ENCODE peak calls at places on chromosomes 16 and 17, in four cellular contexts. I is ovary, Y is cardiac muscle cell, U is GM23338. H is an unnamed sample.

GRCh38 chr17:70947636-70948565 is 778.6 kb downstream of the KCNJ2 start:
- DNase-seq in U (no peak), Y (no peak), I (no peak), H (no peak)

GRCh38 chr16:83136924-83137323 is 510.2 kb downstream of the CDH13 start:
- DNase-seq in I (no peak), Y (no peak), U (no peak), H (no peak)

GRCh38 chr17:47120521-47121095 is 68.5 kb downstream of the CDC27 start:
- DNase-seq in Y (no peak), U (no peak), I (no peak), H (peak; percentile 80)

GRCh38 chr16:85286066-85286712 is 173.9 kb upstream of the CIBAR2 start:
- DNase-seq in Y (peak; percentile 84), U (no peak), I (no peak), H (peak; percentile 79)

GRCh38 chr16:69150146-69150865 is 17.9 kb downstream of the UTP4 start:
- DNase-seq in U (peak; percentile 92), Y (peak; percentile 88), I (peak; percentile 46), H (peak; percentile 89)

GRCh38 chr17:73823684-73824083 is 179.4 kb upstream of the SDK2 start:
- DNase-seq in Y (no peak), U (no peak), I (no peak), H (no peak)

GRCh38 chr17:51015145-51015558 is 105.5 kb downstream of the SPAG9 start:
- DNase-seq in I (no peak), Y (peak; percentile 45), U (no peak), H (peak; percentile 34)

GRCh38 chr17:77417575-77417974 is 276.8 kb downstream of the SEC14L1 start:
- DNase-seq in I (no peak), U (no peak), Y (no peak), H (no peak)

GRCh38 chr17:72987166-72987565 is 105.3 kb downstream of the SLC39A11 start:
- DNase-seq in Y (no peak), U (no peak), I (no peak), H (no peak)

GRCh38 chr17:8680850-8681174 is 50.3 kb upstream of the MYH10 start:
- DNase-seq in Y (no peak), U (no peak), I (no peak), H (no peak)

GRCh38 chr17:1003972-1004768 is 7.2 kb downstream of the TIMM22 start:
- DNase-seq in Y (no peak), U (no peak), I (peak; percentile 59), H (no peak)

GRCh38 chr16:31467151-31467550 is 4.8 kb upstream of the TGFB1I1 start:
- DNase-seq in Y (peak; percentile 65), U (no peak), I (peak; percentile 5), H (peak; percentile 51)

GRCh38 chr17:72116692-72117469 is 3.9 kb upstream of the SOX9 start:
- DNase-seq in I (no peak), U (peak; percentile 28), Y (peak; percentile 47), H (no peak)

GRCh38 chr17:30600830-30601494 is 123.8 kb downstream of the GOSR1 start:
- DNase-seq in Y (peak; percentile 29), I (peak; percentile 22), U (peak; percentile 27), H (peak; percentile 29)

GRCh38 chr16:85369741-85370528 is 243.2 kb upstream of the GSE1 start:
- DNase-seq in U (peak; percentile 79), Y (no peak), I (no peak), H (peak; percentile 51)

GRCh38 chr17:73292031-73292531 is 19.7 kb downstream of the CDC42EP4 start:
- DNase-seq in U (no peak), I (no peak), Y (peak; percentile 45), H (peak; percentile 50)

GRCh38 chr17:59534583-59534982 is 30.8 kb upstream of the DHX40 start:
- DNase-seq in Y (peak; percentile 14), I (no peak), U (peak; percentile 31), H (no peak)

GRCh38 chr16:12170103-12171025 is 193.8 kb downstream of the SNX29 start:
- DNase-seq in I (no peak), Y (peak; percentile 49), U (no peak), H (peak; percentile 46)

GRCh38 chr17:20896153-20896649 is 146.6 kb downstream of the USP22 start:
- DNase-seq in I (peak; percentile 70), U (peak; percentile 14), Y (peak; percentile 40), H (peak; percentile 3)

GRCh38 chr17:37373530-37374159 is 2.1 kb upstream of the C17orf78 start:
- DNase-seq in Y (peak; percentile 89), I (peak; percentile 48), U (peak; percentile 95), H (peak; percentile 90)

GRCh38 chr17:66900126-66901010 is 64.1 kb upstream of the CACNG4 start:
- DNase-seq in I (no peak), U (no peak), Y (peak; percentile 29), H (peak; percentile 28)

GRCh38 chr16:20899503-20900298 is 457 bp downstream of the DCUN1D3 start:
- DNase-seq in U (no peak), I (no peak), Y (no peak), H (peak; percentile 22)

GRCh38 chr17:35170968-35171771 is 23.0 kb downstream of the SLC35G3 start:
- DNase-seq in I (no peak), U (no peak), Y (peak; percentile 29), H (peak; percentile 43)

GRCh38 chr17:66415366-66416206 is 113.2 kb downstream of the PRKCA start:
- DNase-seq in Y (no peak), U (no peak), I (no peak), H (no peak)

GRCh38 chr17:31072186-31072585 is 22.6 kb upstream of the NF1 start:
- DNase-seq in I (no peak), U (peak; percentile 20), Y (peak; percentile 42), H (no peak)

GRCh38 chr17:57524790-57525543 is 220.1 kb downstream of the CCDC182 start:
- DNase-seq in Y (no peak), U (no peak), I (no peak), H (no peak)

GRCh38 chr17:34579017-34579946 is at the start of gene TMEM132E:
- DNase-seq in I (peak; percentile 72), Y (peak; percentile 45), U (peak; percentile 82), H (peak; percentile 13)

GRCh38 chr17:43169561-43170139 is 1.4 kb upstream of the NBR1 start:
- DNase-seq in U (peak; percentile 57), Y (peak; percentile 49), I (peak; percentile 39), H (peak; percentile 37)

GRCh38 chr17:43356999-43357398 is 41.8 kb upstream of the ARL4D start:
- DNase-seq in Y (peak; percentile 87), U (no peak), I (no peak), H (peak; percentile 92)

GRCh38 chr16:70678898-70679652 is 6.8 kb downstream of the MTSS2 start:
- DNase-seq in I (peak; percentile 34), Y (no peak), U (peak; percentile 59), H (no peak)

GRCh38 chr17:33647976-33648375 is 354.9 kb upstream of the ASIC2 start:
- DNase-seq in U (peak; percentile 67), Y (peak; percentile 7), I (no peak), H (peak; percentile 20)

GRCh38 chr16:55775857-55776256 is 57.0 kb downstream of the CES1 start:
- DNase-seq in I (no peak), U (no peak), Y (no peak), H (no peak)
- TF ChIP-seq CTCF in I (no peak), U (no peak), Y (no peak), H (no peak)

GRCh38 chr17:2215616-2216364 is 87.8 kb downstream of the SMG6 start:
- DNase-seq in I (peak; percentile 80), U (peak; percentile 78), Y (peak; percentile 97), H (peak; percentile 97)
- H3K4me3 ChIP-seq in I (peak overlapping the region; percentile 2), U (peak overlapping the region; percentile 19), Y (peak overlapping the region; percentile 1), H (no peak overlapping the region)

DNA sequence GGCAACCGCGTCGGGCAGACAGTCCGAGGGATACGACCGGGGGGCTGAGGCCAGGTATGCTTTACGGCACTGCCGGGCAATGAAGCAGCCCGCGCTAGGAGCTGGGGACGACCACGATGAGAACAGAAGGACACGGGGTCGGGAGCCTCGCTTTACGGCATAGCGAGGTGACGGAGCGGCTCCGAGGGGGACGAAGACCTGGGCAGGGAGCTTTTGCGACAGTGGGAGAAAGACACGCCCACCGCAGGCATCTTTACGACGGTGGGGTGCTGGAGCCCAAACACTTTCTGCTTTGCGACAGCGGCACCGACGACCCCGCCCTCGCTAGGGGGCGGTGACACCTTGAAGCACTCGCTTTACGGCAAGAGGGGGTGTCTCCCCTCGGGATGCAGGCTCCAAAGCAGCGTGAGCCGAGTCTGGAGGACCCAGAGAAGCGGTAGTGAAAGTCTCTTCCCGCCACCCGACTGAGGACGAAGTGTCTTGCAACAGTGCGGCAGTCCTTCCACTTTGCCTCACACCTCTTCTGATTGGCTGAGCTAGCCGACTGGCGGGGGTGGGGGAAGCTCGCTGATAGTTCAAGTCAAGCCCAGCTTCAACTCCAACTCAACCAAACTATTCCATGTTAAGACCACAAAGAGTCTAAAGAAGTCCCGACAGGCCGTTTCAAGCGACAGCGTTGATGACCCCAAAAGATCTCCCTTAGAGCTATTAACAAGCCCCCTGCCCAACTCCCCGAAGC is 394 bp upstream of the NEURL4 start:
- DNase-seq in Y (peak; percentile 99), I (peak; percentile 99), U (peak; percentile 99), H (peak; percentile 100)
- TF ChIP-seq CTCF in Y (no peak), I (no peak), U (no peak), H (no peak)

GRCh38 chr16:47262938-47263337 is 119.2 kb upstream of the NETO2 start:
- DNase-seq in U (no peak), Y (no peak), I (no peak), H (no peak)

GRCh38 chr16:47258874-47259461 is 115.2 kb upstream of the NETO2 start:
- DNase-seq in Y (peak; percentile 42), I (no peak), U (peak; percentile 71), H (peak; percentile 52)

GRCh38 chr16:47254771-47255170 is 111.0 kb upstream of the NETO2 start:
- DNase-seq in Y (no peak), U (no peak), I (no peak), H (no peak)

GRCh38 chr16:47260496-47260895 is 116.8 kb upstream of the NETO2 start:
- DNase-seq in I (no peak), Y (no peak), U (no peak), H (no peak)
- H3K4me3 ChIP-seq in I (no peak overlapping the region), Y (no peak overlapping the region), U (no peak overlapping the region), H (no peak overlapping the region)

DNA sequence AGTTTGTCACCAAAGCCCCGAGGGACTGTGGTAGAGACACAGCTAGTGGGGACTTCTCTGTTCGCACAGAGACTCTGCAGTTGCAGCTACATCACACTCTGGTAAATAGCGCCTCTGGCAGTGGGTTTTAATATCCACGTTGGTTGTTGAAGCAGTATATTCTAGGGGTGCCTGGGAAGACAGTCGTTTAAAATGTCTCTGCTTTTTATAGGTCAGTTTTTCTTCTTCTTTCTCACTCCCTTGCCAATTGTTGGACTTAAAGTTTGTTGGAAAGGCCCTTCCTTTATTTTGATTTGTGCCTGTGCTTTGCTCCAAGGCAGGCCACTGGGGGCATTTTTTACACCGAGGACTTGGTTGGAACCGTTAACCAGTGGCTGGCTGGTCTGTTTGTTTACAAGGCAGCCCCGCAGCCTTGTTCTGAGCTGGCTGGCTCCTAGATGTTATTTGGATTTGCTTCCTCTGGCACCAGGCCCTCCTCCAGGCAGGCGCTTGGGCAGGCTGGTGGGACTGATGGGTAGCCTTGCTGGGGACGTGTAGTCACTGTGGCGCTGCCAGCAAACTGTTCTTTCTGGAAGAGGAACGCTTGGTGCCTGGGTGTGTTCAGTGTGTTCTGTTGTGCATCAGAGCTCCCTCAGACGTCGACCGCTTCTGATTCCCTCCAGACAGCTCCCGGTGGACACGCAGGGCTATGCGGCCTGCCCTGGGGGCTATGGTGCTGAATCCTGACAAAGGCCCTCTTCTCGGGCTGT is 218.2 kb upstream of the CHMP6 start:
- DNase-seq in I (no peak), Y (no peak), U (peak; percentile 44), H (no peak)
- TF ChIP-seq CTCF in I (no peak), Y (no peak), U (no peak), H (no peak)